ENCODE peak calls at places on chromosomes 2 and 18, in eight cellular contexts. Z is right lobe of liver, I is esophagus squamous epithelium, E is stomach, J is left lung, O is cardiac muscle cell, S is aorta, R is endothelial cell of umbilical vein. T is an unnamed sample.
A peak's percentile ranks its signal among the peaks of the same experiment; 100 is the strongest.

GRCh38 chr2:96427917-96428316 is 77.2 kb downstream of the NEURL3 start:
- DNase-seq in Z (no peak), I (no peak), E (no peak), J (no peak), O (no peak), S (no peak), R (peak; percentile 56), T (no peak)

GRCh38 chr2:45840481-45840880 is 189.0 kb downstream of the PRKCE start:
- DNase-seq in Z (no peak), I (no peak), E (no peak), J (no peak), O (no peak), S (no peak), R (no peak), T (no peak)

GRCh38 chr2:133819906-133820305 is 251.6 kb upstream of the NCKAP5 start:
- DNase-seq in Z (no peak), I (no peak), E (no peak), J (no peak), O (no peak), S (no peak), R (no peak), T (no peak)

GRCh38 chr2:23700627-23701026 is 226.3 kb downstream of the ATAD2B start:
- DNase-seq in Z (no peak), I (no peak), E (no peak), J (no peak), O (no peak), S (no peak), R (no peak), T (no peak)

GRCh38 chr2:106886916-106887758 is 1.2 kb upstream of the ST6GAL2 start:
- DNase-seq in Z (peak; percentile 58), I (no peak), E (peak; percentile 68), J (peak; percentile 36), O (peak; percentile 60), S (peak; percentile 87), R (no peak), T (peak; percentile 67)

GRCh38 chr2:97952357-97952756 is 43.4 kb downstream of the TMEM131 start:
- DNase-seq in Z (no peak), I (no peak), E (no peak), J (no peak), O (no peak), S (no peak), R (no peak), T (no peak)

GRCh38 chr18:23042133-23042532 is 93.2 kb upstream of the CABLES1 start:
- DNase-seq in Z (no peak), I (no peak), E (no peak), J (no peak), O (no peak), S (no peak), R (no peak), T (no peak)

GRCh38 chr2:146385031-146385430 is 1459.8 kb upstream of the ACVR2A start:
- DNase-seq in Z (no peak), I (no peak), E (no peak), J (no peak), O (no peak), S (no peak), R (no peak), T (no peak)

GRCh38 chr2:236628256-236628961 is 58.8 kb downstream of the ACKR3 start:
- DNase-seq in Z (no peak), I (no peak), E (no peak), J (no peak), O (no peak), S (peak; percentile 50), R (no peak), T (peak; percentile 28)

GRCh38 chr2:105593221-105593967 is 151.3 kb upstream of the NCK2 start:
- DNase-seq in Z (no peak), I (no peak), E (no peak), J (no peak), O (no peak), S (no peak), R (no peak), T (no peak)

GRCh38 chr18:10318686-10318960 is 135.8 kb upstream of the APCDD1 start:
- DNase-seq in Z (no peak), I (no peak), E (no peak), J (no peak), O (no peak), S (no peak), R (no peak), T (no peak)

GRCh38 chr18:62919109-62919838 is 203.9 kb downstream of the PHLPP1 start:
- DNase-seq in Z (no peak), I (no peak), E (no peak), J (no peak), O (peak; percentile 15), S (no peak), R (no peak), T (no peak)

GRCh38 chr18:66792466-66792865 is 188.6 kb upstream of the CDH19 start:
- DNase-seq in Z (no peak), I (no peak), E (no peak), J (no peak), O (no peak), S (no peak), R (peak; percentile 66), T (no peak)

GRCh38 chr2:72148391-72148974 is 821 bp upstream of the CYP26B1 start:
- DNase-seq in Z (peak; percentile 47), I (no peak), E (peak; percentile 25), J (peak; percentile 28), O (peak; percentile 38), S (peak; percentile 73), R (no peak), T (peak; percentile 19)
- H3K27me3 ChIP-seq in Z (no peaks in the 10 kb centered on the region), I (peaks cover 4% of the 10 kb centered on the region), E (peaks cover 96% of the 10 kb centered on the region), J (peaks cover 94% of the 10 kb centered on the region), O (peaks cover 78% of the 10 kb centered on the region), S (no peaks in the 10 kb centered on the region), R (peaks cover 42% of the 10 kb centered on the region), T (no peaks in the 10 kb centered on the region)

DNA sequence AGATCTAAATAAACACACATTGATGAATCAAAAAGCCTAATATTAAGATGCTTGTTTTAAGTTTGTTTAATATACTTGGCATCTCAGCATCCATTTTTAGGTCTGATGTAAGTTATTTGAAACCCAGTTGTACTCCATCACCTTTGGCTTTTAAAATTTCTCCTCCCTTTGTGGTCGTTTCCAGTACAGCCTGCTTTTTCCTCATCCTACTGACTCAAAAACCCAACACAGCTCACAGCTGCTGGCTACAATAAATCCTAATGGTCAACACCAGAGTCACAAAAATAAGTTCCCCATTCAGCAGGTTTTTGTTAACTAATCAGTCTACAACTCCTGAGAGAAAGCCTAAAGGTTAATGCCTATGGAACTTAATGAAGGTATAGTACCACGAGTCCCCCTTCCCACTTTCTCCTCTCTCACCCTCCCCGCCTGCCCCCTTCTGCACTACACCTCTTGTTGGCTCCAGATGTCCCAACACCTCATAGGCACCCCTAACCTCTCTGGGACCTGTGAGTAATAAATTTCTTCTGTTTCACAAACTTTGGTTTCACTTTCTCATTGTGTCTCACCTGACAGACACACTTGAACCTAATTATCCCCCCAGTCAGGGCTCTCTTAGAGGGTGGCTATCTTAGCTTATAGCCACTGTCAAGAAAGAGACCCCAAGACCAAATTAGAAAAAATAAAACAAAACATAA is 148.6 kb downstream of the GALNT1 start:
- DNase-seq in Z (no peak), I (no peak), E (no peak), J (no peak), O (no peak), S (no peak), R (no peak), T (no peak)
- H3K27ac ChIP-seq in Z (no peak overlapping the region), I (no peak overlapping the region), E (no peak overlapping the region), J (no peak overlapping the region), O (no peak overlapping the region), S (no peak overlapping the region), R (no peak overlapping the region), T (no peak overlapping the region)

GRCh38 chr18:37330173-37330572 is 235.4 kb downstream of the CELF4 start:
- DNase-seq in Z (no peak), I (no peak), E (no peak), J (no peak), O (no peak), S (no peak), R (no peak), T (no peak)

GRCh38 chr18:37328946-37329719 is 236.5 kb downstream of the CELF4 start:
- DNase-seq in Z (no peak), I (no peak), E (no peak), J (no peak), O (no peak), S (no peak), R (no peak), T (no peak)

GRCh38 chr18:37322497-37323035 is 243.0 kb downstream of the CELF4 start:
- DNase-seq in Z (no peak), I (no peak), E (peak; percentile 42), J (no peak), O (peak; percentile 79), S (peak; percentile 79), R (peak; percentile 17), T (no peak)

GRCh38 chr18:37321578-37322496 is 243.8 kb downstream of the CELF4 start:
- DNase-seq in Z (no peak), I (no peak), E (no peak), J (no peak), O (no peak), S (no peak), R (no peak), T (no peak)

GRCh38 chr18:37327063-37327577 is 238.5 kb downstream of the CELF4 start:
- DNase-seq in Z (no peak), I (no peak), E (no peak), J (no peak), O (no peak), S (no peak), R (no peak), T (no peak)
- H3K27me3 ChIP-seq in Z (no peaks in the 10 kb centered on the region), I (no peaks in the 10 kb centered on the region), E (peaks cover 13% of the 10 kb centered on the region), J (peaks cover 15% of the 10 kb centered on the region), O (peaks cover 4% of the 10 kb centered on the region), S (no peaks in the 10 kb centered on the region), R (no peaks in the 10 kb centered on the region), T (no peaks in the 10 kb centered on the region)

GRCh38 chr2:38405917-38406596 is 29.0 kb upstream of the ATL2 start:
- DNase-seq in Z (no peak), I (no peak), E (no peak), J (no peak), O (no peak), S (no peak), R (no peak), T (no peak)

GRCh38 chr2:38409904-38410167 is 32.8 kb upstream of the ATL2 start:
- DNase-seq in Z (no peak), I (no peak), E (no peak), J (no peak), O (no peak), S (no peak), R (no peak), T (no peak)

GRCh38 chr2:38409136-38409903 is 32.2 kb upstream of the ATL2 start:
- DNase-seq in Z (peak; percentile 59), I (no peak), E (peak; percentile 63), J (peak; percentile 61), O (no peak), S (no peak), R (no peak), T (peak; percentile 88)

GRCh38 chr2:38406597-38407110 is 29.6 kb upstream of the ATL2 start:
- DNase-seq in Z (peak; percentile 77), I (no peak), E (no peak), J (peak; percentile 47), O (no peak), S (no peak), R (peak; percentile 53), T (peak; percentile 74)

DNA sequence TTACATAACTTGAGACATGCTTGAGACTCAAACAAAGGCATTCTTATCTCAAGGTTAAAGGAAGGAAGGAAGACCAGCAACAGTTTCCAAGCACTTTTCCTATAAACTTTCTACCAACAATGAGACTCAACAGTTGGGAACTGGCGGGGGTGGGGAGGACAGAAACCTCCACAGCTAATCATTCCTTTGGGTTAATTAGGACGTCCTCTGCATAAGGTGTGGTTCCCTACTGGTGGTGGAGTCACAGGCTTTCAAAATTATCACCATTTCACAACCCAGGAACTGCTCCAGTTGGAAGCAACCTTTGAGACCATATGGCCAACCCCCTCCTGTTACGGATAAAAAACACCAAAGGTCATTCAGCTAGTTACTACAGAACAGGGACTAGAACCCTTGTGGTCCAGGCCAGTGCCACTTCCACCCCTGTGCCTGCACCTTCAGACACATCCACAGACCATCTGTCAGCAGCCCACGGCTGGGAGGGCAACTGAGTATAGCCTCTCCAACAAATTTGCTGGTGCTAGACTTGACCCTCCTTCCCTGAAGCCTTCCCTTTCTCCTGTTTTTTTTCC is 30.1 kb upstream of the ATL2 start:
- DNase-seq in Z (peak; percentile 60), I (no peak), E (no peak), J (no peak), O (no peak), S (no peak), R (no peak), T (peak; percentile 81)
- H3K27ac ChIP-seq in Z (peak overlapping the region; percentile 72), I (peak overlapping the region; percentile 69), E (peak overlapping the region; percentile 67), J (peak overlapping the region; percentile 79), O (no peak overlapping the region), S (no peak overlapping the region), R (no peak overlapping the region), T (peak overlapping the region; percentile 66)